ENCODE peak calls at places on chromosomes 7 and 10, in ten cellular contexts. X, O, U, S, T, C, W, A, B and I are unnamed samples.

GRCh38 chr10:89275383-89275782 is 23.8 kb upstream of the LIPA start:
- DNase-seq in X (no peak), O (no peak), U (no peak), S (no peak), T (no peak), C (peak), W (peak), A (no peak), B (no peak), I (no peak)

GRCh38 chr10:101272229-101272868 is 43.1 kb upstream of the LBX1 start:
- DNase-seq in X (peak), O (peak), U (peak), S (peak), T (peak), C (peak), W (peak), A (peak), B (peak), I (no peak)

GRCh38 chr10:123027861-123028260 is 19.1 kb downstream of the ACADSB start:
- DNase-seq in X (no peak), O (no peak), U (peak), S (no peak), T (no peak), C (peak), W (peak), A (no peak), B (no peak), I (no peak)

GRCh38 chr10:14653271-14654161 is 121.2 kb downstream of the FAM107B start:
- DNase-seq in X (peak), O (peak), U (peak), S (peak), T (no peak), C (peak), W (peak), A (peak), B (no peak), I (peak)

GRCh38 chr10:86363833-86364511 is 2.6 kb downstream of the GRID1 start:
- DNase-seq in X (no peak), O (peak), U (no peak), S (no peak), T (no peak), C (no peak), W (no peak), A (no peak), B (no peak), I (no peak)

GRCh38 chr7:93475811-93476210 is 98.7 kb downstream of the CALCR start:
- DNase-seq in X (no peak), O (no peak), U (no peak), S (no peak), T (no peak), C (no peak), W (no peak), A (no peak), B (no peak), I (no peak)

GRCh38 chr7:2701406-2701805 is 13.4 kb downstream of the AMZ1 start:
- DNase-seq in X (no peak), O (no peak), U (no peak), S (no peak), T (no peak), C (no peak), W (no peak), A (no peak), B (no peak), I (no peak)

GRCh38 chr10:110872984-110873569 is 1.3 kb downstream of the PDCD4 start:
- DNase-seq in X (no peak), O (no peak), U (no peak), S (no peak), T (no peak), C (no peak), W (peak), A (no peak), B (no peak), I (no peak)

GRCh38 chr7:45716380-45717203 is 142.4 kb downstream of the ADCY1 start:
- DNase-seq in X (no peak), O (peak), U (no peak), S (no peak), T (no peak), C (no peak), W (no peak), A (no peak), B (no peak), I (no peak)

GRCh38 chr7:81604075-81604807 is 165.6 kb downstream of the HGF start:
- DNase-seq in X (no peak), O (no peak), U (peak), S (peak), T (no peak), C (peak), W (no peak), A (no peak), B (no peak), I (no peak)

GRCh38 chr10:101938316-101939272 is 95.0 kb upstream of the KCNIP2 start:
- DNase-seq in X (peak), O (no peak), U (peak), S (peak), T (peak), C (peak), W (peak), A (no peak), B (no peak), I (no peak)

GRCh38 chr7:151057038-151057736 is 510 bp downstream of the CDK5 start:
- DNase-seq in X (no peak), O (no peak), U (no peak), S (no peak), T (no peak), C (no peak), W (no peak), A (no peak), B (no peak), I (no peak)

GRCh38 chr10:109358325-109358724 is 565.0 kb downstream of the XPNPEP1 start:
- DNase-seq in X (no peak), O (no peak), U (no peak), S (no peak), T (no peak), C (no peak), W (no peak), A (no peak), B (no peak), I (no peak)

GRCh38 chr7:93992423-93993110 is 11.6 kb downstream of the BET1 start:
- DNase-seq in X (peak), O (no peak), U (no peak), S (no peak), T (no peak), C (no peak), W (no peak), A (no peak), B (peak), I (no peak)

GRCh38 chr7:28383949-28384348 is 28.4 kb upstream of the CREB5 start:
- DNase-seq in X (no peak), O (no peak), U (no peak), S (no peak), T (no peak), C (no peak), W (no peak), A (no peak), B (no peak), I (no peak)

GRCh38 chr7:36286241-36286640 is 103.4 kb upstream of the ANLN start:
- DNase-seq in X (no peak), O (no peak), U (no peak), S (no peak), T (no peak), C (no peak), W (no peak), A (no peak), B (no peak), I (no peak)

GRCh38 chr10:31031205-31031665 is 430 bp downstream of the ZNF438 start:
- DNase-seq in X (no peak), O (no peak), U (no peak), S (no peak), T (no peak), C (no peak), W (peak), A (no peak), B (no peak), I (no peak)

GRCh38 chr7:131141443-131141967 is 186.2 kb upstream of the MKLN1 start:
- DNase-seq in X (no peak), O (no peak), U (no peak), S (no peak), T (no peak), C (no peak), W (no peak), A (no peak), B (no peak), I (no peak)

GRCh38 chr7:154860621-154861375 is 142.1 kb downstream of the PAXIP1 start:
- DNase-seq in X (no peak), O (no peak), U (no peak), S (no peak), T (no peak), C (no peak), W (no peak), A (no peak), B (no peak), I (no peak)

GRCh38 chr7:130276796-130277762 is 10.4 kb downstream of the CPA2 start:
- DNase-seq in X (no peak), O (no peak), U (peak), S (peak), T (no peak), C (no peak), W (peak), A (no peak), B (no peak), I (peak)

GRCh38 chr7:7099584-7100014 is 82.7 kb upstream of the C1GALT1 start:
- DNase-seq in X (peak), O (peak), U (peak), S (peak), T (peak), C (peak), W (peak), A (peak), B (no peak), I (peak)

GRCh38 chr7:20786049-20786412 is 655 bp downstream of the SP8 start:
- DNase-seq in X (no peak), O (no peak), U (no peak), S (no peak), T (no peak), C (no peak), W (no peak), A (no peak), B (no peak), I (no peak)

GRCh38 chr7:20784311-20785210 is 2.1 kb downstream of the SP8 start:
- DNase-seq in X (peak), O (peak), U (no peak), S (no peak), T (no peak), C (peak), W (peak), A (no peak), B (no peak), I (no peak)

GRCh38 chr7:20786779-20787651 is at the start of gene SP8:
- DNase-seq in X (peak), O (peak), U (peak), S (no peak), T (no peak), C (peak), W (peak), A (peak), B (no peak), I (no peak)

GRCh38 chr7:20786421-20786778 is 286 bp downstream of the SP8 start:
- DNase-seq in X (peak), O (no peak), U (no peak), S (no peak), T (no peak), C (no peak), W (no peak), A (no peak), B (no peak), I (no peak)

GRCh38 chr7:20785211-20786048 is 1.3 kb downstream of the SP8 start:
- DNase-seq in X (peak), O (peak), U (no peak), S (no peak), T (no peak), C (no peak), W (peak), A (no peak), B (no peak), I (no peak)
- H3K9ac ChIP-seq in X (peak), O (peak), U (no peak), S (peak), T (no peak), C (no peak), W (no peak), A (peak), B (no peak), I (no peak)

GRCh38 chr7:70076325-70076724 is 478.1 kb downstream of the AUTS2 start:
- DNase-seq in X (no peak), O (no peak), U (no peak), S (no peak), T (no peak), C (no peak), W (no peak), A (no peak), B (no peak), I (no peak)

GRCh38 chr7:70068531-70068930 is 470.3 kb downstream of the AUTS2 start:
- DNase-seq in X (no peak), O (no peak), U (no peak), S (no peak), T (no peak), C (no peak), W (no peak), A (no peak), B (peak), I (no peak)

GRCh38 chr7:70069977-70070376 is 471.7 kb downstream of the AUTS2 start:
- DNase-seq in X (no peak), O (no peak), U (no peak), S (no peak), T (no peak), C (no peak), W (no peak), A (no peak), B (peak), I (no peak)

GRCh38 chr7:70072220-70072619 is 473.9 kb downstream of the AUTS2 start:
- DNase-seq in X (no peak), O (no peak), U (peak), S (peak), T (no peak), C (no peak), W (peak), A (no peak), B (peak), I (no peak)

GRCh38 chr7:70071786-70072185 is 473.5 kb downstream of the AUTS2 start:
- DNase-seq in X (no peak), O (no peak), U (no peak), S (no peak), T (no peak), C (no peak), W (no peak), A (no peak), B (no peak), I (no peak)
- H3K27ac ChIP-seq in X (no peak), O (peak), U (no peak), S (no peak), T (no peak), C (no peak), W (no peak), A (no peak), B (peak), I (no peak)

GRCh38 chr10:73914036-73914435 is 3.1 kb downstream of the PLAU start:
- DNase-seq in X (no peak), O (no peak), U (no peak), S (no peak), T (no peak), C (no peak), W (no peak), A (no peak), B (no peak), I (no peak)

GRCh38 chr10:73916761-73917470 is 6.0 kb downstream of the PLAU start:
- DNase-seq in X (no peak), O (no peak), U (no peak), S (no peak), T (no peak), C (no peak), W (no peak), A (no peak), B (peak), I (no peak)

GRCh38 chr10:73911553-73912004 is 647 bp downstream of the PLAU start:
- DNase-seq in X (no peak), O (no peak), U (peak), S (no peak), T (no peak), C (no peak), W (peak), A (peak), B (no peak), I (no peak)

GRCh38 chr10:73917566-73918305 is 6.8 kb downstream of the PLAU start:
- DNase-seq in X (no peak), O (no peak), U (no peak), S (no peak), T (no peak), C (no peak), W (no peak), A (no peak), B (no peak), I (no peak)

GRCh38 chr10:73915206-73915851 is 4.4 kb downstream of the PLAU start:
- DNase-seq in X (no peak), O (no peak), U (no peak), S (no peak), T (no peak), C (no peak), W (no peak), A (no peak), B (no peak), I (no peak)
- H3K9ac ChIP-seq in X (no peak), O (no peak), U (no peak), S (peak), T (no peak), C (no peak), W (no peak), A (no peak), B (no peak), I (no peak)

GRCh38 chr10:24467094-24467493 is 256.6 kb downstream of the ARHGAP21 start:
- DNase-seq in X (no peak), O (no peak), U (peak), S (no peak), T (no peak), C (no peak), W (no peak), A (no peak), B (no peak), I (no peak)
- H3K27ac ChIP-seq in X (no peak), O (no peak), U (no peak), S (peak), T (no peak), C (no peak), W (peak), A (no peak), B (no peak), I (no peak)

GRCh38 chr7:122675011-122675410 is 23.9 kb downstream of the RNF133 start:
- DNase-seq in X (no peak), O (no peak), U (peak), S (no peak), T (no peak), C (peak), W (peak), A (no peak), B (no peak), I (no peak)
- H3K9ac ChIP-seq in X (no peak), O (no peak), U (no peak), S (peak), T (no peak), C (no peak), W (no peak), A (no peak), B (no peak), I (peak)

GRCh38 chr7:66250711-66251110 is 45.6 kb downstream of the TPST1 start:
- DNase-seq in X (no peak), O (no peak), U (peak), S (peak), T (no peak), C (peak), W (peak), A (no peak), B (no peak), I (no peak)

GRCh38 chr7:66255533-66256100 is 50.5 kb downstream of the TPST1 start:
- DNase-seq in X (no peak), O (no peak), U (peak), S (peak), T (no peak), C (no peak), W (peak), A (no peak), B (no peak), I (no peak)

GRCh38 chr7:66258409-66258808 is 53.3 kb downstream of the TPST1 start:
- DNase-seq in X (no peak), O (no peak), U (peak), S (peak), T (no peak), C (no peak), W (peak), A (no peak), B (no peak), I (no peak)

GRCh38 chr7:66257481-66257880 is 52.3 kb downstream of the TPST1 start:
- DNase-seq in X (no peak), O (no peak), U (no peak), S (no peak), T (peak), C (no peak), W (no peak), A (no peak), B (peak), I (no peak)

DNA sequence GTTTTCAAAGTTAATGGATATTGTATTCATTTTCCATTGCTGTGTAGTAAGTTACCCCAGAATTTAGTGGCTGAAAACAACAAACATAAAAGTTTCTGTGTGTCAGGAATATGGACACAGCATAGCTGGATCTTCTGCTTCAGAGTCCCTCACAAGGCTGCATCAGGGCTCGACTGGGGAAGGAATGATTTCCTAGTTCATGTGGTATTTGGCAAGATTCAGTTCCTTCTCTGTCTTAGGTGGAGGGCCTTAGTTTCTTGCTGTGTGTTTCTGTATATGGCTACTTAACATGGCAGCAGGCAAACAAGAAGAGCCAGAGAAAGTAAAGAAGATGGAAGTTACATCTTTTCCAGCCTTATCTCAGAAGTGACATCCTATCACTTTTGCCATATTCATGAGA is 51.1 kb downstream of the TPST1 start:
- DNase-seq in X (no peak), O (no peak), U (no peak), S (no peak), T (no peak), C (no peak), W (no peak), A (no peak), B (no peak), I (no peak)
- H3K27ac ChIP-seq in X (no peak), O (no peak), U (no peak), S (peak), T (no peak), C (no peak), W (peak), A (no peak), B (peak), I (no peak)

GRCh38 chr10:95328013-95328412 is 37.2 kb upstream of the PDLIM1 start:
- DNase-seq in X (no peak), O (no peak), U (no peak), S (no peak), T (no peak), C (no peak), W (peak), A (no peak), B (no peak), I (no peak)

GRCh38 chr10:95327367-95327766 is 36.6 kb upstream of the PDLIM1 start:
- DNase-seq in X (no peak), O (no peak), U (peak), S (peak), T (no peak), C (no peak), W (no peak), A (no peak), B (no peak), I (no peak)

GRCh38 chr10:95326396-95326795 is 35.6 kb upstream of the PDLIM1 start:
- DNase-seq in X (no peak), O (no peak), U (no peak), S (no peak), T (no peak), C (no peak), W (no peak), A (no peak), B (no peak), I (no peak)

GRCh38 chr10:95324436-95325268 is 33.8 kb upstream of the PDLIM1 start:
- DNase-seq in X (no peak), O (no peak), U (no peak), S (no peak), T (no peak), C (no peak), W (peak), A (no peak), B (no peak), I (no peak)

DNA sequence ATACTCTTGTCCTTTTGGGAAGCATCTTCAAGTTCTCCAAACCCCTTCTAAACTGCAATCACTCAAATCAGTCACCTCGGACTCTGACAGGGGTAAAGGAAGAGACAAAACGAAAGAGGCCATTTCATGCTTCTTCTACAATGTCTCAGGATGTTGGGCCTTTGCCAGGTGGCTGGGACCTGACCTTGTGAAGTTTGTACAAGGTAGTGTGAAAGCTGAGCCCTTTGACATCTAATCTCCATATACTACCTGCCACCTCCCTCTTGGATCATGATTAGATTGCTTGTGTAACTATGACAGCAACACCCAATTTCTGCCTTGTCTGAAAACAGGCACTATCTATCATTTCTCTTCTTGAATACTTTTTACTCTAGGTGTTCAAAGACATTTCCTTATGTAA is 35.1 kb upstream of the PDLIM1 start:
- DNase-seq in X (no peak), O (no peak), U (no peak), S (no peak), T (no peak), C (no peak), W (no peak), A (no peak), B (no peak), I (no peak)
- H3K9ac ChIP-seq in X (no peak), O (no peak), U (no peak), S (no peak), T (no peak), C (no peak), W (no peak), A (no peak), B (no peak), I (no peak)

GRCh38 chr10:18164771-18165361 is 24.6 kb downstream of the CACNB2 start:
- DNase-seq in X (no peak), O (no peak), U (peak), S (peak), T (no peak), C (no peak), W (peak), A (no peak), B (no peak), I (no peak)
- H3K27ac ChIP-seq in X (no peak), O (no peak), U (peak), S (peak), T (no peak), C (no peak), W (peak), A (no peak), B (no peak), I (no peak)